ENCODE peak calls at places on chromosomes 11 and 22, in seven cellular contexts. J is iris pigment epithelial cell, O is OCI-LY7, K is NB4, T is T-helper 1 cell, G is head of caudate nucleus, B is HL-60. H is an unnamed sample.

GRCh38 chr11:47595029-47595428 is 818 bp upstream of the C1QTNF4 start:
- DNase-seq in T (no peak), J (no peak), O (no peak), K (no peak), G (peak; percentile 69), B (no peak), H (no peak)

GRCh38 chr22:24247564-24248344 is 2.9 kb upstream of the GGT5 start:
- DNase-seq in T (peak; percentile 44), B (peak; percentile 65), O (peak; percentile 64), K (peak; percentile 85), G (peak; percentile 75), J (peak; percentile 99), H (peak; percentile 39)

GRCh38 chr11:110082899-110083298 is 10.3 kb upstream of the ZC3H12C start:
- DNase-seq in T (no peak), G (peak; percentile 57), J (no peak), K (no peak), B (no peak), O (no peak), H (no peak)

GRCh38 chr11:7414729-7415536 is 70.4 kb upstream of the OLFML1 start:
- DNase-seq in B (no peak), K (no peak), G (no peak), J (no peak), O (no peak), T (no peak), H (no peak)

GRCh38 chr22:39664485-39665200 is 94.1 kb downstream of the CACNA1I start:
- DNase-seq in G (no peak), T (no peak), K (no peak), B (no peak), O (no peak), J (no peak), H (no peak)

GRCh38 chr11:1870721-1871466 is 18.0 kb downstream of the LSP1 start:
- DNase-seq in J (no peak), B (no peak), G (no peak), T (peak; percentile 20), K (peak; percentile 46), O (no peak), H (no peak)

GRCh38 chr11:126573325-126574076 is 218.0 kb downstream of the ST3GAL4 start:
- DNase-seq in J (no peak), B (no peak), T (no peak), O (no peak), K (peak; percentile 21), G (no peak), H (peak; percentile 2)

GRCh38 chr11:9876331-9876730 is 212.5 kb downstream of the SWAP70 start:
- DNase-seq in B (no peak), T (no peak), J (no peak), K (no peak), G (no peak), O (no peak), H (no peak)

GRCh38 chr11:57288771-57289579 is 35.8 kb downstream of the TNKS1BP1 start:
- DNase-seq in G (no peak), J (peak; percentile 91), T (no peak), O (no peak), B (no peak), K (no peak), H (no peak)

GRCh38 chr11:63907063-63907462 is 9.9 kb downstream of the RCOR2 start:
- DNase-seq in K (no peak), B (no peak), T (no peak), G (no peak), J (no peak), O (no peak), H (no peak)

GRCh38 chr11:98047647-98048046 is 973.1 kb upstream of the CNTN5 start:
- DNase-seq in B (no peak), T (no peak), O (no peak), G (no peak), K (no peak), J (no peak), H (no peak)

GRCh38 chr22:37043828-37044538 is 7.6 kb upstream of the KCTD17 start:
- DNase-seq in G (no peak), T (peak; percentile 63), K (peak; percentile 82), J (peak; percentile 44), O (peak; percentile 83), B (peak; percentile 86), H (peak; percentile 73)

GRCh38 chr22:49476176-49476575 is 351.5 kb downstream of the BRD1 start:
- DNase-seq in K (no peak), G (no peak), J (no peak), B (no peak), T (no peak), O (no peak), H (no peak)

H was measured in MM.1S.